ENCODE peak calls at places on chromosomes 5 and 9, in eight cellular contexts. T is colonic mucosa, V is small intestine, Z is brain microvascular endothelial cell, K is uterus, Y is pancreas, O is kidney, L is GM23248. N is an unnamed sample.

GRCh38 chr9:114680266-114681011 is 1.6 kb downstream of the TEX48 start:
- DNase-seq in T (no peak), V (no peak), Z (no peak), K (no peak), Y (no peak), O (no peak), L (peak; percentile 44), N (no peak)

GRCh38 chr9:91858670-91859030 is 91.4 kb downstream of the ROR2 start:
- DNase-seq in T (no peak), V (no peak), Z (no peak), K (no peak), Y (no peak), O (no peak), L (no peak), N (no peak)

GRCh38 chr9:86494644-86495081 is 140.5 kb upstream of the TUT7 start:
- DNase-seq in T (no peak), V (peak; percentile 2), Z (peak; percentile 57), K (no peak), Y (no peak), O (no peak), L (peak; percentile 73), N (no peak)

GRCh38 chr9:13857521-13857920 is 456.4 kb downstream of the NFIB start:
- DNase-seq in T (no peak), V (no peak), Z (peak; percentile 2), K (no peak), Y (no peak), O (no peak), L (peak; percentile 73), N (no peak)

GRCh38 chr9:122642226-122642625 is 15.2 kb downstream of the OR1B1 start:
- DNase-seq in T (no peak), V (no peak), Z (no peak), K (no peak), Y (no peak), O (no peak), L (peak; percentile 28), N (no peak)

GRCh38 chr5:28265877-28266276 is 1227.5 kb upstream of the CDH9 start:
- DNase-seq in T (no peak), V (no peak), Z (no peak), K (no peak), Y (no peak), O (no peak), L (no peak), N (no peak)

GRCh38 chr9:108185613-108186012 is 670.2 kb downstream of the ACTL7B start:
- DNase-seq in T (no peak), V (no peak), Z (no peak), K (no peak), Y (no peak), O (no peak), L (no peak), N (no peak)

GRCh38 chr5:180441577-180441976 is 52.6 kb upstream of the CNOT6 start:
- DNase-seq in T (no peak), V (no peak), Z (no peak), K (no peak), Y (no peak), O (peak; percentile 87), L (no peak), N (peak; percentile 76)

GRCh38 chr5:180341595-180341994 is 11.5 kb downstream of the GFPT2 start:
- DNase-seq in T (no peak), V (no peak), Z (no peak), K (no peak), Y (no peak), O (peak; percentile 32), L (no peak), N (no peak)

GRCh38 chr5:142905375-142905774 is 135.2 kb downstream of the ARHGAP26 start:
- DNase-seq in T (no peak), V (no peak), Z (no peak), K (no peak), Y (no peak), O (no peak), L (no peak), N (no peak)

GRCh38 chr5:108380531-108381021 is 1.3 kb downstream of the FBXL17 start:
- DNase-seq in T (peak; percentile 51), V (peak; percentile 15), Z (no peak), K (peak; percentile 42), Y (peak; percentile 54), O (peak; percentile 88), L (peak; percentile 56), N (peak; percentile 71)

GRCh38 chr5:179166886-179167841 is 107.0 kb downstream of the ZNF354C start:
- DNase-seq in T (peak; percentile 29), V (peak; percentile 15), Z (peak; percentile 32), K (peak; percentile 68), Y (peak; percentile 40), O (peak; percentile 80), L (peak; percentile 78), N (peak; percentile 68)

GRCh38 chr9:114166606-114167572 is 11.6 kb downstream of the COL27A1 start:
- DNase-seq in T (no peak), V (no peak), Z (no peak), K (no peak), Y (no peak), O (peak; percentile 70), L (no peak), N (no peak)

GRCh38 chr9:133732351-133733073 is 5.6 kb downstream of the SARDH start:
- DNase-seq in T (no peak), V (no peak), Z (no peak), K (no peak), Y (peak; percentile 46), O (peak; percentile 45), L (no peak), N (no peak)

GRCh38 chr5:115718853-115719252 is 93.0 kb upstream of the TMED7 start:
- DNase-seq in T (no peak), V (no peak), Z (no peak), K (no peak), Y (no peak), O (no peak), L (no peak), N (no peak)

GRCh38 chr9:78289474-78289873 is 7.5 kb upstream of the PSAT1 start:
- DNase-seq in T (no peak), V (no peak), Z (no peak), K (no peak), Y (no peak), O (no peak), L (no peak), N (no peak)

GRCh38 chr5:37814699-37815098 is 25.1 kb downstream of the GDNF start:
- DNase-seq in T (no peak), V (no peak), Z (peak; percentile 26), K (no peak), Y (no peak), O (no peak), L (no peak), N (no peak)

GRCh38 chr9:34171753-34172535 is 6.9 kb upstream of the UBAP1 start:
- DNase-seq in T (no peak), V (peak; percentile 29), Z (no peak), K (no peak), Y (no peak), O (no peak), L (no peak), N (no peak)

GRCh38 chr5:13580058-13580457 is 364.4 kb downstream of the DNAH5 start:
- DNase-seq in T (no peak), V (peak; percentile 81), Z (no peak), K (no peak), Y (no peak), O (no peak), L (no peak), N (no peak)

GRCh38 chr5:146409081-146409671 is 38.0 kb upstream of the TCERG1 start:
- DNase-seq in T (no peak), V (no peak), Z (peak; percentile 35), K (no peak), Y (no peak), O (no peak), L (peak; percentile 59), N (no peak)

GRCh38 chr5:179806250-179807045 is at the start of gene MGAT4B:
- DNase-seq in T (peak; percentile 83), V (peak; percentile 88), Z (no peak), K (peak; percentile 58), Y (peak; percentile 86), O (peak; percentile 92), L (peak; percentile 93), N (peak; percentile 79)

GRCh38 chr9:79895232-79895631 is 323.5 kb downstream of the TLE4 start:
- DNase-seq in T (no peak), V (no peak), Z (no peak), K (no peak), Y (no peak), O (no peak), L (no peak), N (no peak)

GRCh38 chr9:79900754-79901153 is 329.0 kb downstream of the TLE4 start:
- DNase-seq in T (no peak), V (no peak), Z (no peak), K (no peak), Y (no peak), O (no peak), L (no peak), N (no peak)

DNA sequence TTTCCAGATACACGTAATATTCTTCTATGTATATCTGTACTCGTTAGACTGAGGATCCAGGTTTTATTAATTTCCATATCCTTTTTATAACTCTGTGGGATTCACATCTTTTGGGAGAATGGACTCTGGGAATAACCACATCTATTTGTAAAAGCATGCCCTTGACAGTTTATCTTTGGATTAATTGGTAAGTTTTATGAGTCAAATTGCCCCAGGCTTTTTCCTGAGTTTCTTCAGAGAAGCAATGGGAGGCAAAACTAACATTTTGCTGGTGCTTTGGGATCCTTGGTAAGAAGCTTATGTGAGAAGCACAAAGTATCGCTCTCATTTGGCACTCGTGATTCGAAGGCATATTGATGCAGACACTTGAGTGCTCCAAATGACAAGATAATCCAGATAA is 324.6 kb downstream of the TLE4 start:
- DNase-seq in T (no peak), V (no peak), Z (no peak), K (no peak), Y (no peak), O (no peak), L (no peak), N (no peak)
- H3K36me3 ChIP-seq in T (no peaks in the 10 kb centered on the region), V (no peaks in the 10 kb centered on the region), Z (no peaks in the 10 kb centered on the region), K (no peaks in the 10 kb centered on the region), Y (no peaks in the 10 kb centered on the region), O (no peaks in the 10 kb centered on the region), L (no peaks in the 10 kb centered on the region), N (no peaks in the 10 kb centered on the region)

GRCh38 chr9:118148990-118149389 is 444.8 kb downstream of the TLR4 start:
- DNase-seq in T (no peak), V (no peak), Z (no peak), K (no peak), Y (no peak), O (no peak), L (no peak), N (no peak)
- H3K4me3 ChIP-seq in T (no peak overlapping the region), V (no peak overlapping the region), Z (no peak overlapping the region), K (no peak overlapping the region), Y (no peak overlapping the region), O (no peak overlapping the region), L (no peak overlapping the region), N (no peak overlapping the region)

DNA sequence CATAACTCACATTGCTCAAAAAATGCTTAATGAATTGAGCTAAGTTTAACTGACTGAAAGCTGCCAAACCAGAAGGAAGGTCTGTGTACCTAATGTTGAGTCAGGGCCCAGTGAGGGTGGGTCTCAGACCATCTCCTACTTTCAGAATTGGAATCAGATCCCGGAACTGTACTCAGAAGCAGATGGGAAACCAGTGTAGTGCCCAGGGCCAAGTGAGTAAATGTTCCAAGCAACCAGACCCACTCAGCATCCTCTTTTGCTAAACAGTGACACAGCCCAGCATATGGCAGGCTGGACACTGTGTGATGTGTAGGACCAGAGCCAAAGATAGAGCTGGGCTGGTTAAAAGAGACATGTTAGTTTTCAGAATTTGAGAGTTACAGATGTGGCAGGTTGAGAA is 94.1 kb downstream of the PLCXD3 start:
- DNase-seq in T (no peak), V (no peak), Z (no peak), K (no peak), Y (no peak), O (no peak), L (peak; percentile 30), N (no peak)
- H3K27ac ChIP-seq in T (no peak overlapping the region), V (no peak overlapping the region), Z (no peak overlapping the region), K (no peak overlapping the region), Y (no peak overlapping the region), O (no peak overlapping the region), L (no peak overlapping the region), N (no peak overlapping the region)

GRCh38 chr9:111572945-111573604 is 26.4 kb downstream of the PTGR1 start:
- DNase-seq in T (no peak), V (no peak), Z (peak; percentile 75), K (no peak), Y (no peak), O (no peak), L (peak; percentile 50), N (no peak)
- H3K36me3 ChIP-seq in T (peaks cover 24% of the 10 kb centered on the region), V (peaks cover 28% of the 10 kb centered on the region), Z (peaks cover 42% of the 10 kb centered on the region), K (peaks cover 2% of the 10 kb centered on the region), Y (peaks cover 55% of the 10 kb centered on the region), O (peaks cover 48% of the 10 kb centered on the region), L (peaks cover 75% of the 10 kb centered on the region), N (peaks cover under 1% of the 10 kb centered on the region)

N was measured in psoas muscle.